ENCODE peak calls at places on chromosomes 1 and 21, in seven cellular contexts. G, Z, P, D, M, O and K are unnamed samples.

GRCh38 chr1:35481229-35481628 is 76.0 kb downstream of the KIAA0319L start:
- DNase-seq in G (no peak), Z (no peak), P (no peak), D (no peak), M (no peak), O (no peak), K (no peak)

GRCh38 chr1:6860401-6860800 is 75.1 kb downstream of the CAMTA1 start:
- DNase-seq in G (peak), Z (peak), P (no peak), D (no peak), M (no peak), O (no peak), K (no peak)

GRCh38 chr21:39882186-39882882 is 15.1 kb downstream of the PCP4 start:
- DNase-seq in G (no peak), Z (no peak), P (no peak), D (no peak), M (no peak), O (no peak), K (no peak)

GRCh38 chr1:171754381-171754705 is 12.5 kb upstream of the VAMP4 start:
- DNase-seq in G (no peak), Z (no peak), P (no peak), D (no peak), M (no peak), O (no peak), K (no peak)

GRCh38 chr1:3785045-3785444 is 11.3 kb downstream of the LRRC47 start:
- DNase-seq in G (peak), Z (no peak), P (no peak), D (no peak), M (no peak), O (no peak), K (no peak)

GRCh38 chr21:35099310-35099709 is 50.2 kb upstream of the RUNX1 start:
- DNase-seq in G (no peak), Z (no peak), P (no peak), D (no peak), M (no peak), O (no peak), K (no peak)

GRCh38 chr1:40339420-40340323 is 22.6 kb upstream of the COL9A2 start:
- DNase-seq in G (no peak), Z (no peak), P (no peak), D (no peak), M (no peak), O (no peak), K (no peak)

GRCh38 chr1:33802268-33802667 is 61.6 kb upstream of the HMGB4 start:
- DNase-seq in G (peak), Z (no peak), P (no peak), D (no peak), M (no peak), O (no peak), K (no peak)

GRCh38 chr1:31689394-31689793 is 14.4 kb downstream of the COL16A1 start:
- DNase-seq in G (no peak), Z (no peak), P (no peak), D (no peak), M (no peak), O (no peak), K (no peak)

GRCh38 chr1:39573736-39574624 is 2.6 kb downstream of the PABPC4 start:
- DNase-seq in G (peak), Z (peak), P (no peak), D (no peak), M (no peak), O (no peak), K (no peak)

GRCh38 chr1:240572328-240572727 is 39.6 kb downstream of the GREM2 start:
- DNase-seq in G (no peak), Z (no peak), P (no peak), D (no peak), M (no peak), O (no peak), K (no peak)

GRCh38 chr1:46643368-46643775 is 24.8 kb downstream of the ATPAF1 start:
- DNase-seq in G (peak), Z (peak), P (no peak), D (no peak), M (no peak), O (peak), K (peak)

GRCh38 chr1:26537951-26538352 is 8.4 kb downstream of the RPS6KA1 start:
- DNase-seq in G (no peak), Z (peak), P (peak), D (no peak), M (peak), O (no peak), K (no peak)

GRCh38 chr1:15681346-15682290 is 2.5 kb upstream of the PLEKHM2 start:
- DNase-seq in G (no peak), Z (no peak), P (no peak), D (peak), M (peak), O (no peak), K (no peak)

GRCh38 chr21:31612889-31613785 is 46.4 kb upstream of the SOD1 start:
- DNase-seq in G (no peak), Z (no peak), P (no peak), D (no peak), M (no peak), O (no peak), K (peak)

GRCh38 chr21:35048183-35048601 is 910 bp downstream of the RUNX1 start:
- DNase-seq in G (peak), Z (no peak), P (peak), D (peak), M (peak), O (no peak), K (no peak)